ENCODE peak calls at places on chromosomes 3 and 15, in six cellular contexts. Q, O, Y, J, C and V are unnamed samples.
A peak's percentile ranks its signal among the peaks of the same experiment; 100 is the strongest.

GRCh38 chr3:149151843-149152242 is 22.4 kb downstream of the HPS3 start:
- DNase-seq in Q (no peak), O (no peak), Y (no peak), J (no peak), C (peak; percentile 46), V (no peak)

GRCh38 chr3:169497567-169498257 is 165.8 kb downstream of the MECOM start:
- DNase-seq in Q (no peak), O (no peak), Y (no peak), J (no peak), C (peak; percentile 69), V (no peak)

GRCh38 chr3:41653575-41654239 is 308.2 kb downstream of the ULK4 start:
- DNase-seq in Q (no peak), O (no peak), Y (no peak), J (no peak), C (no peak), V (no peak)

GRCh38 chr15:55774113-55774970 is 31.4 kb upstream of the PRTG start:
- DNase-seq in Q (no peak), O (peak; percentile 10), Y (peak; percentile 39), J (peak; percentile 74), C (peak; percentile 32), V (peak; percentile 20)

GRCh38 chr3:190618349-190619030 is 104.6 kb downstream of the IL1RAP start:
- DNase-seq in Q (no peak), O (no peak), Y (no peak), J (no peak), C (no peak), V (no peak)

GRCh38 chr3:14143271-14143605 is 18.4 kb downstream of the TMEM43 start:
- DNase-seq in Q (peak; percentile 10), O (no peak), Y (no peak), J (no peak), C (no peak), V (no peak)

GRCh38 chr3:140086642-140087041 is 151.7 kb downstream of the CLSTN2 start:
- DNase-seq in Q (no peak), O (no peak), Y (no peak), J (no peak), C (no peak), V (no peak)

GRCh38 chr3:45896069-45896468 is 9.7 kb downstream of the CCR9 start:
- DNase-seq in Q (no peak), O (no peak), Y (no peak), J (no peak), C (no peak), V (no peak)

GRCh38 chr3:38630591-38630990 is 18.9 kb downstream of the SCN5A start:
- DNase-seq in Q (no peak), O (no peak), Y (no peak), J (no peak), C (no peak), V (no peak)